ENCODE peak calls at places on chromosomes 1 and 21, in eight cellular contexts. V is progenitor cell of endocrine pancreas, B is retinal pigment epithelial cell, J is DND-41, S is lower lobe of right lung, Z is left lung, Q is kidney, T is astrocyte of the spinal cord. O is an unnamed sample.

GRCh38 chr1:200231787-200232222 is 178.0 kb downstream of the ZNF281 start:
- DNase-seq in T (peak), B (no peak), S (no peak), Z (no peak), J (no peak), V (no peak), Q (no peak), O (no peak)

GRCh38 chr1:44985747-44986359 is 542 bp downstream of the EIF2B3 start:
- DNase-seq in J (no peak), S (no peak), T (no peak), Q (no peak), V (no peak), B (no peak), Z (no peak), O (no peak)

GRCh38 chr1:159188375-159188788 is 16.3 kb upstream of the ACKR1 start:
- DNase-seq in T (no peak), B (no peak), J (no peak), S (peak), Z (peak), Q (peak), V (peak), O (peak)

GRCh38 chr21:34974162-34974981 is 74.7 kb downstream of the RUNX1 start:
- DNase-seq in S (no peak), Z (no peak), J (peak), T (no peak), Q (no peak), B (no peak), V (no peak), O (peak)

GRCh38 chr1:92464588-92465255 is 22.0 kb downstream of the GFI1 start:
- DNase-seq in T (no peak), J (peak), Q (no peak), S (no peak), B (no peak), V (no peak), Z (no peak), O (peak)

GRCh38 chr1:241532173-241532553 is at the start of gene KMO:
- DNase-seq in Q (no peak), T (no peak), V (no peak), B (no peak), Z (no peak), S (no peak), J (no peak), O (peak)

GRCh38 chr1:84689514-84690396 is 506 bp downstream of the SSX2IP start:
- DNase-seq in V (no peak), T (peak), J (no peak), Q (peak), Z (no peak), B (no peak), S (peak), O (peak)

GRCh38 chr1:10694633-10695627 is 101.5 kb downstream of the CASZ1 start:
- DNase-seq in V (peak), J (peak), Z (peak), T (peak), B (peak), Q (peak), S (peak), O (peak)

GRCh38 chr1:4048076-4048475 is 148.0 kb upstream of the C1orf174 start:
- DNase-seq in Z (peak), Q (no peak), B (no peak), T (no peak), S (no peak), J (no peak), V (no peak), O (no peak)

GRCh38 chr1:73998348-73998959 is 199.5 kb downstream of the LRRIQ3 start:
- DNase-seq in T (peak), J (no peak), V (no peak), S (no peak), Z (no peak), B (peak), Q (no peak), O (no peak)

GRCh38 chr1:93675931-93676330 is 5.7 kb downstream of the BCAR3 start:
- DNase-seq in S (no peak), Z (no peak), Q (no peak), T (no peak), B (no peak), V (no peak), J (no peak), O (no peak)

GRCh38 chr1:94396356-94396755 is 21.8 kb upstream of the ABCD3 start:
- DNase-seq in Q (no peak), J (no peak), V (no peak), B (no peak), S (no peak), T (no peak), Z (no peak), O (no peak)

GRCh38 chr1:183245366-183245765 is 59.3 kb downstream of the LAMC2 start:
- DNase-seq in B (no peak), V (no peak), Z (no peak), J (no peak), T (no peak), S (no peak), Q (no peak), O (no peak)

GRCh38 chr1:201686709-201687455 is 142.1 kb upstream of the IPO9 start:
- DNase-seq in T (no peak), V (no peak), J (no peak), Q (no peak), S (no peak), B (no peak), Z (no peak), O (no peak)

GRCh38 chr1:54053745-54054437 is 483 bp downstream of the TCEANC2 start:
- DNase-seq in V (no peak), T (peak), B (no peak), Q (no peak), S (no peak), J (no peak), Z (no peak), O (peak)

GRCh38 chr1:183185941-183186490 is at the start of gene LAMC2:
- DNase-seq in B (no peak), Z (peak), T (peak), Q (peak), V (peak), J (no peak), S (peak), O (peak)

GRCh38 chr1:42684139-42684538 is 1.9 kb downstream of the YBX1 start:
- DNase-seq in B (no peak), Q (no peak), V (no peak), S (no peak), Z (no peak), T (no peak), J (peak), O (peak)

GRCh38 chr1:113479713-113480676 is 89.7 kb downstream of the MAGI3 start:
- DNase-seq in J (no peak), Q (no peak), T (peak), S (no peak), Z (peak), V (no peak), B (no peak), O (no peak)

GRCh38 chr21:14120091-14120734 is 90.5 kb downstream of the LIPI start:
- DNase-seq in Q (no peak), T (no peak), S (no peak), Z (peak), V (no peak), J (no peak), B (no peak), O (peak)

GRCh38 chr1:158116311-158116710 is 64.4 kb upstream of the CD1D start:
- DNase-seq in T (no peak), S (no peak), Z (no peak), B (no peak), Q (no peak), V (no peak), J (no peak), O (no peak)

GRCh38 chr1:204450461-204451257 is 39.0 kb upstream of the PPP1R15B start:
- DNase-seq in Q (peak), Z (no peak), T (no peak), S (no peak), V (no peak), J (no peak), B (no peak), O (no peak)

GRCh38 chr1:59705849-59706599 is 108.7 kb upstream of the HOOK1 start:
- DNase-seq in B (no peak), S (no peak), J (no peak), Z (no peak), Q (no peak), V (no peak), T (peak), O (no peak)

GRCh38 chr1:112995890-112996289 is 39.9 kb upstream of the SLC16A1 start:
- DNase-seq in J (no peak), T (peak), Q (no peak), B (peak), V (no peak), S (no peak), Z (no peak), O (no peak)

GRCh38 chr1:1210726-1211540 is 3.0 kb downstream of the TNFRSF4 start:
- DNase-seq in T (no peak), Z (peak), B (no peak), V (no peak), J (no peak), S (peak), Q (peak), O (no peak)

GRCh38 chr1:35707253-35708178 is 11.2 kb downstream of the C1orf216 start:
- DNase-seq in V (peak), B (no peak), Q (peak), S (no peak), J (peak), T (no peak), Z (no peak), O (peak)

DNA sequence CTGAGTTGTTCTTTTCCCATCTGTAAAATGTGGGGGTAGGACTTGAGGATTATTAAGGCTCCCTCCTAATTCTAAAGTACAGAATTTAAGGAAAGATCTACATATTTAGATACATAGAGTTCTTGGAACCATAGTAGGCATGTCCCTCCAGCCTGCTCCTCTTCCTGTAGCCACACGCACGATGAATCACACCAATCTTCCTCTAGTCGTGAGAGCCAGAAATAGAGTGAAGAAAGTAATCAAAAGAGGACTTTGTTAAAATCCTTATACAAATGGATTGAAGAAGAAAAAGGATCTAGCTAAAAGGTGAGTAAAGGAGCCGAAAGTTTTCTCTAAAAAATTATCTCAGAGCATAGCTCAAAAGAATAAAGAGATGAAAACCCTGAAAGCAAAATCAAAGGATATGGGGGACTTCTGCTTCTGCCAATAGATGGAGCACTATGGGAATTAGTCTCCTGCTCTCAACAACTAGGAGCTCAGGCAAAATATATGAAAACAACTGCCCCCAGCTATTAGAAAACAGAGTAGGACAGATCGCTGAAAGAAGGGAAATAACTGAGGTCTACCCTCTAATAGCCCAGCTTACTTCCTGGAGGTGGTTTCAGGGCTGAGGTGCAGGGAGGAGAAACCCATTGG is 8.5 kb downstream of the C1orf141 start:
- DNase-seq in J (no peak), S (no peak), Q (no peak), B (no peak), V (no peak), T (no peak), Z (no peak), O (no peak)
- TF ChIP-seq CTCF in J (peak), S (no peak), Q (no peak), B (peak), V (no peak), T (no peak), Z (no peak), O (no peak)

GRCh38 chr1:232383455-232384074 is 246.4 kb downstream of the SIPA1L2 start:
- DNase-seq in J (no peak), Q (no peak), Z (no peak), S (no peak), B (no peak), T (no peak), V (no peak), O (no peak)

GRCh38 chr1:232380556-232380955 is 249.4 kb downstream of the SIPA1L2 start:
- DNase-seq in S (no peak), J (no peak), T (no peak), V (no peak), B (no peak), Q (no peak), Z (no peak), O (no peak)

GRCh38 chr1:232382671-232383070 is 247.3 kb downstream of the SIPA1L2 start:
- DNase-seq in J (no peak), B (no peak), Q (no peak), T (no peak), Z (no peak), S (no peak), V (no peak), O (no peak)

GRCh38 chr1:232380131-232380530 is 249.8 kb downstream of the SIPA1L2 start:
- DNase-seq in B (no peak), T (no peak), Z (no peak), Q (no peak), J (no peak), S (no peak), V (no peak), O (no peak)

GRCh38 chr1:232381676-232382075 is 248.3 kb downstream of the SIPA1L2 start:
- DNase-seq in Q (no peak), T (no peak), B (no peak), Z (no peak), V (no peak), J (no peak), S (no peak), O (no peak)
- TF ChIP-seq CTCF in Q (no peak), T (no peak), B (no peak), Z (no peak), V (no peak), J (no peak), S (no peak), O (no peak)

GRCh38 chr1:207821464-207822045 is 69.7 kb downstream of the CD46 start:
- DNase-seq in V (no peak), S (no peak), J (no peak), T (no peak), Q (no peak), Z (no peak), B (no peak), O (no peak)

GRCh38 chr1:207817778-207818751 is 66.2 kb downstream of the CD46 start:
- DNase-seq in S (no peak), J (no peak), V (no peak), B (no peak), Z (no peak), Q (peak), T (no peak), O (no peak)

GRCh38 chr1:207820568-207821463 is 69.0 kb downstream of the CD46 start:
- DNase-seq in J (no peak), S (no peak), Q (no peak), T (no peak), Z (no peak), B (no peak), V (no peak), O (no peak)

GRCh38 chr1:207817166-207817565 is 65.3 kb downstream of the CD46 start:
- DNase-seq in J (no peak), Z (no peak), T (no peak), Q (peak), B (no peak), V (no peak), S (no peak), O (no peak)

GRCh38 chr1:207818971-207819451 is 67.2 kb downstream of the CD46 start:
- DNase-seq in J (no peak), V (no peak), S (no peak), Z (no peak), Q (no peak), B (no peak), T (peak), O (no peak)
- TF ChIP-seq CTCF in J (no peak), V (no peak), S (no peak), Z (no peak), Q (no peak), B (no peak), T (no peak), O (no peak)

GRCh38 chr21:42865361-42866160 is 13.8 kb downstream of the WDR4 start:
- DNase-seq in B (no peak), Q (peak), V (no peak), S (peak), T (no peak), Z (peak), J (no peak), O (no peak)
- TF ChIP-seq CTCF in B (no peak), Q (no peak), V (no peak), S (no peak), T (no peak), Z (no peak), J (no peak), O (no peak)